ENCODE peak calls at places on chromosomes 11 and 22, in four cellular contexts. S is HCT116, F is HL-60, R is vagina. G is an unnamed sample.
A peak's percentile ranks its signal among the peaks of the same experiment; 100 is the strongest.

GRCh38 chr22:35352214-35353111 is 28.4 kb upstream of the HMOX1 start:
- DNase-seq in S (no peak), F (peak; percentile 85), R (no peak), G (peak; percentile 85)

GRCh38 chr11:82927264-82927880 is 25.8 kb downstream of the DDIAS start:
- DNase-seq in S (peak; percentile 34), F (peak; percentile 26), R (no peak), G (no peak)

GRCh38 chr11:78646564-78647185 is 72.0 kb upstream of the NARS2 start:
- DNase-seq in S (peak; percentile 49), F (peak; percentile 4), R (peak; percentile 67), G (no peak)

GRCh38 chr22:38531251-38531956 is 25.3 kb upstream of the DDX17 start:
- DNase-seq in S (no peak), F (no peak), R (no peak), G (no peak)

GRCh38 chr11:130897262-130898182 is 18.8 kb downstream of the SNX19 start:
- DNase-seq in S (no peak), F (no peak), R (no peak), G (no peak)

GRCh38 chr11:64210301-64211020 is 3.9 kb downstream of the FERMT3 start:
- DNase-seq in S (no peak), F (no peak), R (no peak), G (no peak)

GRCh38 chr11:61609970-61610347 is 29.1 kb upstream of the SYT7 start:
- DNase-seq in S (no peak), F (no peak), R (no peak), G (no peak)

GRCh38 chr11:117058761-117059233 is 39.4 kb downstream of the SIK3 start:
- DNase-seq in S (no peak), F (no peak), R (no peak), G (no peak)

GRCh38 chr11:103582351-103582909 is 454.0 kb upstream of the DDI1 start:
- DNase-seq in S (no peak), F (no peak), R (no peak), G (no peak)

GRCh38 chr22:18056161-18056666 is 21.6 kb upstream of the PEX26 start:
- DNase-seq in S (no peak), F (no peak), R (no peak), G (no peak)

GRCh38 chr22:30943368-30943767 is 25.2 kb downstream of the MORC2 start:
- DNase-seq in S (no peak), F (no peak), R (no peak), G (no peak)

GRCh38 chr11:78239781-78240180 is 51.1 kb downstream of the USP35 start:
- DNase-seq in S (no peak), F (no peak), R (no peak), G (no peak)

GRCh38 chr11:117839936-117840813 is 15.6 kb upstream of the FXYD2 start:
- DNase-seq in S (no peak), F (no peak), R (peak; percentile 74), G (peak; percentile 44)

GRCh38 chr11:94130589-94131362 is 2.1 kb downstream of the PANX1 start:
- DNase-seq in S (no peak), F (peak; percentile 43), R (no peak), G (no peak)

GRCh38 chr11:63012450-63013238 is 3.0 kb downstream of the SLC22A8 start:
- DNase-seq in S (no peak), F (no peak), R (no peak), G (no peak)

DNA sequence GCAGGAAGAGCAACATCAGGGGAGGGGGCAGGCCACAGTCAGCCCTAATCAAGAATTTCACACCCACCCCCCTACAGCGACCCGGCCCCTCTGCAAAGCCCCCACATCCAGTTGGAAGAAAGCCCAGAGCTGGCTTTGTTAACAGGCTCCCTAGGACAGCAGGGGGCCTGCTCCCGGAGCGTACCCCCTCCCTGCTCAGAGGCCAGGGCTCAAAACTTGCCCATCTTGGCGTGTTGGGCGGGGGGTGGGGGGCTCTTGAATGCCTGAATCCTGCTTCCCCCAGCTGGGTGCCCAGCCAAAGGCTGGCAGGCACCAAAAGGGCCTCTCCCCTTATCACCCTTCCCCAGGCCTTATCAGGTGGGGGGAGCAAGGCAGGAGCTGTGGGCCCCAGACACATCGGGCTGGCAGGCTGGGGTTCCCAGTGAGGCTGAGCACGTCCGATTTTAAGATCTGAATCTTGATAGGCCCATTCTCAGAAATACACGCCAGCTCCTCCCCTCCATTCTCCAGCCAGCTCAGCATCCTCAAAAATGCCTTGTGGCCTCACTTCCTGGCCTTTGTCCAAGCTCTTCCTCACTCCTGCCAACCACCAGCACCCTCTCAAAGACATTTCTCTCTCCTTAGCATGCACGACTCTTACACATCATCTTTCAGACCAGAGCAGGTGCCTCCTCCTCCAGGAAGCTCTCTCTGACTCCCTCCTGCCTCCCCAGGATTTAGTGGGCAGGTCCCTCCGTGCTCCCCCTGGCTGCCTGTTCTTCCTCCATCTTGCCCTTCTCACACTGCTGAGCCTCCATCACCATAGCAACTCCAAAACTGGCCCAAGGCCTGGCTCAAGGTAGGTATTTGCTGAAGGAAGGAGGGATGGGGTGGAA is 384.8 kb downstream of the MN1 start:
- DNase-seq in S (no peak), F (no peak), R (no peak), G (no peak)
- TF ChIP-seq POLR2AphosphoS5 in S (no peak), F (no peak), R (no peak), G (no peak)

GRCh38 chr11:12121011-12121410 is 10.6 kb downstream of the MICAL2 start:
- DNase-seq in S (no peak), F (no peak), R (no peak), G (no peak)

GRCh38 chr11:12118940-12119339 is 8.6 kb downstream of the MICAL2 start:
- DNase-seq in S (no peak), F (peak; percentile 22), R (no peak), G (no peak)

GRCh38 chr11:12121504-12121903 is 11.1 kb downstream of the MICAL2 start:
- DNase-seq in S (no peak), F (no peak), R (no peak), G (no peak)

GRCh38 chr11:12119502-12119901 is 9.1 kb downstream of the MICAL2 start:
- DNase-seq in S (no peak), F (no peak), R (no peak), G (no peak)

DNA sequence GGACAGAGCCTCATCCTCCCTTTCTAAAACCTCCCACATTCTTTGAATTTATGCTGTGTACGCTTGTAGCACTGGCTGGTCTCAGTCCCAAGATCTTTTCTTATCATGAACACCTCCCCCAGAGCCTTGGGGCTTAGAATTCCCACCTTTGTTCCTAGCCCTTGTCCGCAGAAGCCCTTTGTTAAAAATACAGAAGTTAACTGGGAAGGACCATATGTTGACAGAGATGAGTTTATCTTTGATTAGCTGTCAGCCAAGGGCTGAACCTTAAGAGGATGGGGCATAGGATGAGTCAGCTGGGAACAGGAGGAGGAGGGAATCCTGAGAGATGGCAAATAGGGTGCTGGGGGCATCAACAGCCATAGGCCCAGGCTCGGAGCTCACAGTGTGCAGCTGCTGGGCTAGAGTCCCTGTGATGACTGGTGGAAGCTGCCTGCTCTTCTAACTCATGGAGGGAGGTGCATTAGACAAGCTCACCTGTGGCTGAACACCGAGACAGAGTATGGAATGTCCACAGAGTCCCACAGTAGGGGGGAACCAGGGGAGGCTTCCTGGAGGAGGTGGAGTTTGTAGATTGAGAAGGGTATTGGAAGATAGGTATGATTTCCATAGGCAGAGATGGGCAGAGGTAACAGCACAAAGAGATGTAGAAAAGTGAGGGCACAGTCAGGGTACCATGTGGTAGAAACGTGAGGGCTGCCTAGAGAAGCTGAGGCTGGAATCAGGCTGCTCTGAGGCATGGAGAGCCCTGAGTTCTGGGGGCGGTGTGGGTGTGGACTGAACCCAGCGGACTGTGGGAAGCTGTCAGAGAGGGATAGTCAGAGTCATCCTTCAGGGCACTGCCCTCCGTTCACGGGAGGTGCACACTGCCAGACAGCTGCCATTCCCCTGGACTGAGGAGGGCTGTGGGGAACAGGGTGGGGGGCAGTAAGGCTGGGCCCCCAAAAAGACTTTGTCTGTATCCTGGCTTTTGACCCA is 9.9 kb downstream of the MICAL2 start:
- DNase-seq in S (no peak), F (no peak), R (no peak), G (no peak)
- H3K27ac ChIP-seq in S (no peak overlapping the region), F (no peak overlapping the region), R (peak overlapping the region; percentile 37), G (no peak overlapping the region)

GRCh38 chr11:69091638-69092165 is 43.0 kb downstream of the TPCN2 start:
- DNase-seq in S (no peak), F (no peak), R (no peak), G (no peak)

GRCh38 chr11:69086741-69087524 is 38.2 kb downstream of the TPCN2 start:
- DNase-seq in S (no peak), F (no peak), R (no peak), G (no peak)

GRCh38 chr11:69088676-69089146 is 40.0 kb downstream of the TPCN2 start:
- DNase-seq in S (peak; percentile 75), F (peak; percentile 35), R (no peak), G (no peak)

GRCh38 chr11:69087811-69088210 is 39.1 kb downstream of the TPCN2 start:
- DNase-seq in S (no peak), F (no peak), R (no peak), G (no peak)

GRCh38 chr11:69089258-69089657 is 40.5 kb downstream of the TPCN2 start:
- DNase-seq in S (no peak), F (peak; percentile 20), R (no peak), G (no peak)
- TF ChIP-seq CTCF in S (no peak), F (no peak), R (no peak), G (no peak)

GRCh38 chr11:44893250-44894216 is 57.1 kb downstream of the TP53I11 start:
- DNase-seq in S (no peak), F (no peak), R (no peak), G (no peak)
- TF ChIP-seq POLR2AphosphoS5 in S (no peak), F (no peak), R (no peak), G (no peak)

GRCh38 chr22:46484861-46485595 is 52.4 kb downstream of the CELSR1 start:
- DNase-seq in S (no peak), F (no peak), R (no peak), G (no peak)
- H3K27ac ChIP-seq in S (no peak overlapping the region), F (no peak overlapping the region), R (peak overlapping the region; percentile 77), G (no peak overlapping the region)

DNA sequence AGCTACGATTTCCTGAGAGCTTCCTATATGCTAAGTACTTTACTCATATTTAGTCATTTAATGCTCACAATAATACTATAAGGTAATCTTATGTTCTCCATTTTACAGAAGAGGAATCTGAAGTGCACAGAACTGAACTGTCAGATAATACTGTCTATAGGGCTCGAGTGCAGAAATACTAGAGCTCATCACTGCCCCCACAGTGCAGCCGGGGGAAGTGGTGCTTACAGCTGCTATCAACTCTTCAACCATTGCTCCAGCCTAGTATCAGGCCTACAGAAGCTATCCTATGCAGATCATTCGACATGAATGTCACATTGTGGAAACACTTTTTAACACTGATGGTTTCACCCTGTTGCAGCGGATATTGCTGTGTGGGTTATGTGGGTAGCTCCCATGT is 929.9 kb downstream of the NTM start:
- DNase-seq in S (no peak), F (no peak), R (no peak), G (no peak)
- TF ChIP-seq CTCF in S (no peak), F (no peak), R (no peak), G (no peak)

G was measured in suprapubic skin.